ENCODE peak calls at places on chromosomes 3 and 15, in five cellular contexts. Z, W, G, J and M are unnamed samples.
A peak's percentile ranks its signal among the peaks of the same experiment; 100 is the strongest.

GRCh38 chr15:39588531-39589192 is 7.8 kb downstream of the THBS1 start:
- DNase-seq in Z (no peak), W (no peak), G (peak; percentile 47), J (peak; percentile 68), M (no peak)

GRCh38 chr3:65894679-65895078 is 144.0 kb downstream of the MAGI1 start:
- DNase-seq in Z (no peak), W (no peak), G (peak; percentile 91), J (peak; percentile 73), M (no peak)

GRCh38 chr15:53549697-53550315 is 209.7 kb downstream of the WDR72 start:
- DNase-seq in Z (no peak), W (no peak), G (no peak), J (no peak), M (no peak)

GRCh38 chr3:43181202-43181910 is 75.5 kb upstream of the POMGNT2 start:
- DNase-seq in Z (no peak), W (no peak), G (peak; percentile 90), J (no peak), M (peak; percentile 35)

GRCh38 chr3:124768812-124769211 is 38.6 kb downstream of the UMPS start:
- DNase-seq in Z (no peak), W (no peak), G (no peak), J (no peak), M (no peak)

GRCh38 chr3:48594431-48595049 is 589 bp downstream of the COL7A1 start:
- DNase-seq in Z (no peak), W (no peak), G (no peak), J (peak; percentile 59), M (no peak)

GRCh38 chr15:32781781-32782180 is 64.0 kb downstream of the GREM1 start:
- DNase-seq in Z (no peak), W (no peak), G (no peak), J (no peak), M (no peak)

GRCh38 chr15:97706059-97706458 is 254.4 kb upstream of the ARRDC4 start:
- DNase-seq in Z (no peak), W (no peak), G (no peak), J (no peak), M (no peak)

GRCh38 chr3:133661454-133662255 is at the start of gene TOPBP1:
- DNase-seq in Z (peak; percentile 79), W (peak; percentile 88), G (no peak), J (peak; percentile 50), M (peak; percentile 76)

GRCh38 chr3:52396907-52397591 is 47.9 kb downstream of the SEMA3G start:
- DNase-seq in Z (no peak), W (no peak), G (no peak), J (no peak), M (no peak)

GRCh38 chr15:20344601-20345400 is 196.8 kb downstream of the GOLGA6L6 start:
- DNase-seq in Z (peak; percentile 44), W (no peak), G (no peak), J (no peak), M (peak; percentile 29)

GRCh38 chr3:20043398-20043797 is 3.2 kb downstream of the KAT2B start:
- DNase-seq in Z (no peak), W (no peak), G (no peak), J (no peak), M (peak; percentile 31)

GRCh38 chr15:67125589-67126502 is 60.4 kb downstream of the SMAD3 start:
- DNase-seq in Z (no peak), W (no peak), G (peak; percentile 89), J (peak; percentile 96), M (no peak)

GRCh38 chr15:91289324-91289723 is 189.3 kb downstream of the SV2B start:
- DNase-seq in Z (no peak), W (peak; percentile 13), G (no peak), J (no peak), M (no peak)

GRCh38 chr3:37852097-37852496 is 9.6 kb upstream of the CTDSPL start:
- DNase-seq in Z (no peak), W (no peak), G (no peak), J (peak; percentile 39), M (no peak)

GRCh38 chr15:55434989-55435825 is 26.9 kb downstream of the PIERCE2 start:
- DNase-seq in Z (no peak), W (peak; percentile 22), G (no peak), J (peak; percentile 50), M (no peak)

GRCh38 chr3:44318929-44319328 is 19.6 kb upstream of the TCAIM start:
- DNase-seq in Z (no peak), W (peak; percentile 77), G (no peak), J (no peak), M (no peak)

GRCh38 chr3:27910456-27910855 is 188.3 kb upstream of the EOMES start:
- DNase-seq in Z (no peak), W (no peak), G (no peak), J (no peak), M (no peak)

GRCh38 chr15:48627260-48627969 is 18.1 kb downstream of the FBN1 start:
- DNase-seq in Z (no peak), W (no peak), G (peak; percentile 84), J (peak; percentile 86), M (no peak)

GRCh38 chr3:182739619-182740018 is 53.7 kb upstream of the ATP11B start:
- DNase-seq in Z (no peak), W (no peak), G (no peak), J (peak; percentile 3), M (no peak)

GRCh38 chr3:188948658-188949400 is 222.9 kb upstream of the TPRG1 start:
- DNase-seq in Z (no peak), W (no peak), G (peak; percentile 64), J (peak; percentile 89), M (no peak)

GRCh38 chr3:188946837-188947236 is 224.9 kb upstream of the TPRG1 start:
- DNase-seq in Z (no peak), W (no peak), G (no peak), J (no peak), M (no peak)

GRCh38 chr3:188946351-188946750 is 225.4 kb upstream of the TPRG1 start:
- DNase-seq in Z (no peak), W (no peak), G (no peak), J (no peak), M (no peak)

GRCh38 chr3:188947983-188948657 is 223.7 kb upstream of the TPRG1 start:
- DNase-seq in Z (peak; percentile 70), W (peak; percentile 76), G (peak; percentile 66), J (peak; percentile 85), M (no peak)

DNA sequence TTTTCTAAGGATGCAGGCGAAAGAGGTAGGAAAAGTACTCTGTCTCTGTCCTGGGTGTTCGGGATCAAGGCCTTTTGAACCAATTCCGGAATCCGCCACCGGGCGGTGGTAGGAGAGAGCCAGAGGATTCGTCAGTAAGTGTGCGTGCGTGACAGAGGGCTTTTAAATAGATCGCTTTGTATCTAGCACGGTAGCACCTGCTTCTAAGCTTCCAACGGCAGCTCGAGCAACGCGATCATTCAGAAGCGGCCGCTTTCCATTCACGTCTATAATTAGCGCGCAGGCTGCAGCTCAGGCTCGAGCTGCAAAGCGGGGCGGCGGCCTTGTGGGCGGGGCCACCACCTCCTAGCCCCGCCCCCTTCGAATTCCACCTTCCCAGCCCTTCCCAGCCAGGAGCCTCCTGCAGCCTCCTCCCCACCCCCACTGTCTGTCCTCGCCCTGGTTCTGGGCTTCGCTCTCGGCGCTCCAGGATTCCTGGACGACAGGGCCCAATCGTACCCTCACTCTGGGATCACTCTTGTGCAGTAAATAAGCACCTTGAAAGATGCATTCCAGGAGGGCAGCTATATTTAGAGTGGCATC is 224.3 kb upstream of the TPRG1 start:
- DNase-seq in Z (peak; percentile 82), W (peak; percentile 82), G (peak; percentile 76), J (peak; percentile 56), M (no peak)
- TF ChIP-seq CTCF in Z (no peak), W (peak; percentile 47), G (peak; percentile 55), J (peak; percentile 69), M (no peak)

GRCh38 chr15:43911235-43911661 is 84.4 kb downstream of the WDR76 start:
- DNase-seq in Z (no peak), W (no peak), G (peak; percentile 53), J (peak; percentile 98), M (no peak)

GRCh38 chr15:43912208-43912607 is 85.4 kb downstream of the WDR76 start:
- DNase-seq in Z (no peak), W (no peak), G (no peak), J (no peak), M (no peak)

GRCh38 chr15:43913941-43914340 is 87.1 kb downstream of the WDR76 start:
- DNase-seq in Z (no peak), W (no peak), G (no peak), J (no peak), M (no peak)

GRCh38 chr15:43915820-43916660 is 89.2 kb downstream of the WDR76 start:
- DNase-seq in Z (no peak), W (no peak), G (no peak), J (no peak), M (no peak)

DNA sequence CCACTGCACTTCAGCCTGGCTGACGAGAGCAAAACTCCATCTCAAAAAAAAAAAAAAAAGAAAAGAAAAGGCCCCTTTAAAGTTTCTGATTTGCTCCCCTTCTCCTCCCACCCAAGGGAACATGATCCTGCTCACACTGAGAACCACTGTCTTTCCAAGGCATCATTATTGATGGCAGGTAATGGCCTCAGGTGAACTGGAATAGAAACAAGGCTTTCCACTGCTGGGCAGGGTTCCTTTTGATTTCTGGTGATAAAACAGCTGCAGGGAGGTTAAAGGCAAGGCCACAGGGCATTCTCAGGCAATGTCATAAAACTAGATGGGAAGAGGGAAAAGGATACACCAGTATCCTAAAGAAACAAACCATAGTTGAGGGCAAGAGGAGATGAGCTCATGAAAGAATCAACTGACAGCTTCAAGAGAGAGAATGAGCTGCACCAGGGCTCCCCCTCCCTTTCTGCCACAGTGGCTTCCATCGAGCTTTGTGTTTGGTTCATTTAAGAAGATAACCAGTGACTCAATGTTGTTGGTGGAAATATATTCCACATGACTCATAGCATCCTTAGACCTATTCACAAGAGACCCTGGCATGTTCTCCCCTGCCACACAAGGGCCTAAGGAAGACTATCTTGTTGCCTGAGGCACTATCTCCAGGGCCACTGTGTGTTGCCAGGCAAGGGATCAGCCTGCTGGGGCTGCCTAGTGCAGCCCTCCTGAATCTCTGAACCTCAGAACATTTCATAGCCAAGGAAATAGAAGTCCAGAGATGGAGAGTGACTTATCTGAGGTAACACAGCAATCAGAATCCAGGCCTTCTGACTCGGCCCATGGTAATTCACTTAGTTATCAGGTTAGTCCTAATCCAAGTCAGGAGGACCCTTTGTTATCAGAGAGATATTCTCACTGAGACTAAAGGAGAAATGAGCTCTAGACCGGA is 86.5 kb downstream of the WDR76 start:
- DNase-seq in Z (no peak), W (no peak), G (peak; percentile 96), J (peak; percentile 98), M (no peak)
- TF ChIP-seq CTCF in Z (no peak), W (no peak), G (peak; percentile 36), J (peak; percentile 19), M (no peak)

GRCh38 chr3:141810161-141810560 is 47.0 kb downstream of the GRK7 start:
- DNase-seq in Z (no peak), W (no peak), G (no peak), J (no peak), M (no peak)
- TF ChIP-seq CTCF in Z (no peak), W (no peak), G (no peak), J (no peak), M (no peak)

DNA sequence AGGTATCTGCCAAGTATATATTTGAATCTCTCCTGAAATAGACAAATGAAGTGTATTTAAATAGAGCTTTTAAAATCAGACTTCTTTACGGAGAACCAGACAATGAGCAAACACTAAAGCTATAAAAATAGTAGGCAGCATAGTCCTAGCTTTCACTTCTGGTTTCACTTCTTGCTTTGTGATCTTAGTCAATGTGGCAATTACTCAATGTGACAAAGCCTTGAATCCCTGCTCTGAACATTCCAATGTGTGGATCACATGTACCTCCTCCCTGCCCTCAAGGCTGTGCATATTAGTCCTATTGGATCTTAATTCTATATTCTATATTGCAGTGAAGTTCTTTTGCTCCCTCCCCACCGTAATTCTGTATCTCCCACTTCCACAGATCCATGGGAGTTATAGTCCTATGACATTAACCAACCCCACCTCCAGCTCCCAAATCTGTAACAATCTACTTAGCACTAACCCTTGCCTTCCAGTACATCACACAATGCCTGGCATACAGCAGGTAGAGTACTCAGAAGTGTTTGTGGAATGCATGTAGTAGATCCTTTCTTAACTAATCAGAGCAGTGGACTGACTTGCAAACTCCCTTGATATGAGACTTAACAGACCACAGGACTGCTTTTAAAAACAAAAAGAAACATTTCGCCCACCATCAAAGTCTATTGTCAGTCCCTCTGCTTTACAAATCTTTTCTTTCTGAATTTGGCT is 24.3 kb upstream of the CP start:
- DNase-seq in Z (no peak), W (no peak), G (peak; percentile 66), J (peak; percentile 68), M (no peak)
- TF ChIP-seq CTCF in Z (no peak), W (no peak), G (no peak), J (no peak), M (no peak)